ENCODE peak calls at places on chromosomes 13 and 19, in five cellular contexts. V is stimulated activated CD4-positive, alpha-beta T cell treated with anti-CD3 and anti-CD28 coated beads, Interleukin-15, amount 100 ng/mL, for 1 hour; Y is GM13977; P is effector memory CD8-positive, alpha-beta T cell; D is foreskin fibroblast. H is an unnamed sample.

GRCh38 chr19:19820774-19821315 is 705 bp downstream of the ZNF506 start:
- DNase-seq in V (no peak), D (no peak), P (no peak), Y (no peak), H (no peak)

GRCh38 chr13:65600702-65601101 is 1629.4 kb downstream of the PCDH9 start:
- DNase-seq in P (no peak), Y (no peak), D (peak), V (no peak), H (peak)

GRCh38 chr19:18338471-18339001 is 1.9 kb upstream of the PGPEP1 start:
- DNase-seq in D (no peak), P (no peak), Y (no peak), V (no peak), H (no peak)

GRCh38 chr13:76225815-76226489 is 589.8 kb downstream of the LMO7 start:
- DNase-seq in D (peak), V (no peak), P (no peak), Y (no peak), H (peak)

GRCh38 chr13:26257049-26257448 is 3.1 kb downstream of the CDK8 start:
- DNase-seq in D (no peak), Y (no peak), V (no peak), P (no peak), H (no peak)

GRCh38 chr19:14733574-14733973 is 43.7 kb downstream of the ZNF333 start:
- DNase-seq in P (no peak), D (no peak), V (no peak), Y (no peak), H (no peak)

GRCh38 chr19:3357731-3358391 is 8.5 kb upstream of the NFIC start:
- DNase-seq in Y (no peak), V (no peak), P (peak), D (no peak), H (no peak)

GRCh38 chr19:1153891-1154730 is 20.0 kb downstream of the SBNO2 start:
- DNase-seq in Y (no peak), P (no peak), D (no peak), V (no peak), H (no peak)

GRCh38 chr19:4448147-4448985 is 9.2 kb downstream of the UBXN6 start:
- DNase-seq in D (no peak), P (no peak), Y (no peak), V (no peak), H (no peak)

GRCh38 chr13:20160346-20161274 is at the start of gene GJA3:
- DNase-seq in P (peak), Y (peak), V (peak), D (peak), H (peak)

GRCh38 chr19:16369664-16370576 is 45.3 kb downstream of the KLF2 start:
- DNase-seq in V (no peak), Y (no peak), P (peak), D (no peak), H (no peak)

GRCh38 chr13:44989941-44990340 is 603 bp downstream of the GPALPP1 start:
- DNase-seq in D (no peak), Y (no peak), P (no peak), V (no peak), H (no peak)

GRCh38 chr19:15330801-15331418 is 1.4 kb downstream of the BRD4 start:
- DNase-seq in Y (peak), V (no peak), D (peak), P (no peak), H (peak)

GRCh38 chr13:34340534-34340933 is 522.6 kb downstream of the RFC3 start:
- DNase-seq in Y (no peak), D (peak), P (no peak), V (no peak), H (peak)

GRCh38 chr13:104980571-104980970 is 1554.9 kb downstream of the EFNB2 start:
- DNase-seq in D (no peak), V (no peak), Y (no peak), P (no peak), H (no peak)

GRCh38 chr13:19817106-19817505 is 34.4 kb upstream of the PSPC1 start:
- DNase-seq in V (no peak), Y (no peak), P (no peak), D (no peak), H (no peak)

GRCh38 chr19:49593233-49594113 is 2.5 kb downstream of the PRR12 start:
- DNase-seq in P (peak), V (peak), D (peak), Y (peak), H (peak)

GRCh38 chr13:64453831-64454230 is 2776.3 kb downstream of the PCDH9 start:
- DNase-seq in V (no peak), D (no peak), Y (no peak), P (no peak), H (peak)

GRCh38 chr19:42280761-42281174 is 11.7 kb downstream of the CIC start:
- DNase-seq in D (no peak), V (peak), Y (no peak), P (no peak), H (peak)

GRCh38 chr19:53086949-53087348 is 16.3 kb downstream of the ZNF160 start:
- DNase-seq in V (no peak), P (no peak), D (peak), Y (no peak), H (peak)

GRCh38 chr19:41298327-41298964 is 11.5 kb upstream of the CCDC97 start:
- DNase-seq in P (no peak), Y (no peak), D (peak), V (no peak), H (peak)

GRCh38 chr19:14023404-14024235 is 4.3 kb upstream of the RLN3 start:
- DNase-seq in V (no peak), P (no peak), D (peak), Y (no peak), H (peak)

GRCh38 chr19:55046975-55047622 is 9.0 kb upstream of the GP6 start:
- DNase-seq in D (no peak), V (no peak), Y (no peak), P (no peak), H (no peak)

GRCh38 chr19:48608798-48609263 is 2.3 kb downstream of the SPACA4 start:
- DNase-seq in V (peak), Y (peak), D (no peak), P (no peak), H (peak)

GRCh38 chr13:113946409-113947181 is 27.3 kb downstream of the C13orf46 start:
- DNase-seq in Y (no peak), P (no peak), D (no peak), V (no peak), H (no peak)

GRCh38 chr13:99974939-99975561 is 3.5 kb upstream of the ZIC5 start:
- DNase-seq in V (no peak), Y (no peak), D (no peak), P (no peak), H (no peak)

GRCh38 chr13:50127017-50127725 is 111.9 kb downstream of the KCNRG start:
- DNase-seq in Y (peak), V (peak), D (peak), P (no peak), H (peak)

GRCh38 chr13:79810671-79811070 is 329.7 kb downstream of the NDFIP2 start:
- DNase-seq in P (no peak), V (no peak), Y (no peak), D (peak), H (peak)

GRCh38 chr19:6501740-6502648 is at the start of gene TUBB4A:
- DNase-seq in V (peak), P (no peak), D (no peak), Y (peak), H (no peak)

GRCh38 chr13:41136396-41137031 is 3.9 kb upstream of the KBTBD6 start:
- DNase-seq in D (no peak), P (no peak), V (no peak), Y (no peak), H (no peak)

GRCh38 chr19:38321646-38322323 is 2.1 kb downstream of the KCNK6 start:
- DNase-seq in P (no peak), D (no peak), V (no peak), Y (no peak), H (peak)

GRCh38 chr19:28555317-28555716 is 657.6 kb downstream of the UQCRFS1 start:
- DNase-seq in P (no peak), Y (no peak), V (no peak), D (no peak), H (no peak)

GRCh38 chr13:76886005-76886291 is 257 bp downstream of the KCTD12 start:
- DNase-seq in V (no peak), P (no peak), Y (no peak), D (no peak), H (no peak)

GRCh38 chr13:24217601-24218281 is 57.2 kb downstream of the SPATA13 start:
- DNase-seq in V (no peak), Y (no peak), P (no peak), D (no peak), H (peak)

GRCh38 chr13:104318121-104318520 is 1251.9 kb upstream of the SLC10A2 start:
- DNase-seq in V (no peak), D (peak), P (no peak), Y (no peak), H (peak)